ENCODE peak calls at places on chromosomes 12 and 14, in eight cellular contexts. L is cardiac fibroblast, K is PC-3, X is osteocyte, H is fibroblast of lung, C is glutamatergic neuron, E is body of pancreas, J is neural crest cell. I is an unnamed sample.

GRCh38 chr14:59585891-59586554 is 9.4 kb upstream of the CCDC175 start:
- DNase-seq in L (peak), K (peak), X (no peak), H (peak), C (no peak), E (no peak), J (no peak), I (no peak)

GRCh38 chr12:30450226-30450625 is 245.4 kb downstream of the IPO8 start:
- DNase-seq in L (peak), K (no peak), X (no peak), H (peak), C (no peak), E (no peak), J (no peak), I (no peak)

GRCh38 chr14:73209943-73210342 is 27.4 kb upstream of the PAPLN start:
- DNase-seq in L (peak), K (peak), X (no peak), H (peak), C (no peak), E (no peak), J (no peak), I (no peak)

GRCh38 chr14:72495668-72496067 is 398.2 kb downstream of the DPF3 start:
- DNase-seq in L (peak), K (peak), X (peak), H (peak), C (no peak), E (no peak), J (no peak), I (no peak)

GRCh38 chr14:69077841-69078240 is 75.1 kb downstream of the DCAF5 start:
- DNase-seq in L (peak), K (peak), X (no peak), H (peak), C (no peak), E (no peak), J (no peak), I (no peak)

GRCh38 chr14:58861546-58861945 is 223.8 kb downstream of the DACT1 start:
- DNase-seq in L (peak), K (no peak), X (no peak), H (peak), C (no peak), E (no peak), J (no peak), I (no peak)

GRCh38 chr14:21093769-21094681 is 4.4 kb downstream of the ZNF219 start:
- DNase-seq in L (no peak), K (no peak), X (no peak), H (no peak), C (peak), E (no peak), J (peak), I (no peak)

GRCh38 chr14:63896278-63896720 is 43.5 kb downstream of the SYNE2 start:
- DNase-seq in L (peak), K (peak), X (no peak), H (peak), C (no peak), E (peak), J (no peak), I (peak)

GRCh38 chr14:88354358-88354757 is 31.1 kb upstream of the SPATA7 start:
- DNase-seq in L (no peak), K (no peak), X (no peak), H (no peak), C (no peak), E (no peak), J (no peak), I (no peak)

GRCh38 chr12:6723607-6724408 is at the start of gene COPS7A:
- DNase-seq in L (peak), K (peak), X (peak), H (peak), C (peak), E (peak), J (peak), I (peak)

GRCh38 chr14:21107360-21107781 is 6.5 kb downstream of the TMEM253 start:
- DNase-seq in L (no peak), K (peak), X (no peak), H (peak), C (no peak), E (no peak), J (no peak), I (no peak)

GRCh38 chr14:87149583-87150354 is 843.2 kb downstream of the GALC start:
- DNase-seq in L (no peak), K (no peak), X (no peak), H (peak), C (no peak), E (no peak), J (no peak), I (no peak)

GRCh38 chr14:101109347-101109638 is 205.8 kb upstream of the RTL1 start:
- DNase-seq in L (no peak), K (no peak), X (peak), H (no peak), C (no peak), E (no peak), J (no peak), I (no peak)

GRCh38 chr14:56378474-56378873 is 201.1 kb upstream of the TMEM260 start:
- DNase-seq in L (peak), K (peak), X (no peak), H (peak), C (no peak), E (no peak), J (no peak), I (no peak)

GRCh38 chr12:42684171-42685071 is 94.9 kb upstream of the PRICKLE1 start:
- DNase-seq in L (peak), K (peak), X (no peak), H (peak), C (no peak), E (no peak), J (no peak), I (no peak)

GRCh38 chr14:87076146-87076545 is 916.8 kb downstream of the GALC start:
- DNase-seq in L (no peak), K (no peak), X (no peak), H (no peak), C (no peak), E (no peak), J (no peak), I (no peak)

GRCh38 chr12:46442239-46442638 is 69.7 kb upstream of the SLC38A2 start:
- DNase-seq in L (peak), K (peak), X (no peak), H (peak), C (no peak), E (no peak), J (no peak), I (no peak)

GRCh38 chr12:77161944-77162343 is 96.6 kb upstream of the E2F7 start:
- DNase-seq in L (no peak), K (no peak), X (no peak), H (no peak), C (peak), E (no peak), J (no peak), I (no peak)

GRCh38 chr12:42237052-42237852 is 796 bp downstream of the YAF2 start:
- DNase-seq in L (peak), K (peak), X (peak), H (peak), C (peak), E (peak), J (peak), I (peak)

GRCh38 chr12:79373896-79374499 is 316.8 kb downstream of the PAWR start:
- DNase-seq in L (peak), K (peak), X (no peak), H (peak), C (peak), E (no peak), J (peak), I (peak)

GRCh38 chr14:32121948-32122347 is 44.8 kb downstream of the ARHGAP5 start:
- DNase-seq in L (no peak), K (no peak), X (no peak), H (peak), C (no peak), E (no peak), J (no peak), I (no peak)

DNA sequence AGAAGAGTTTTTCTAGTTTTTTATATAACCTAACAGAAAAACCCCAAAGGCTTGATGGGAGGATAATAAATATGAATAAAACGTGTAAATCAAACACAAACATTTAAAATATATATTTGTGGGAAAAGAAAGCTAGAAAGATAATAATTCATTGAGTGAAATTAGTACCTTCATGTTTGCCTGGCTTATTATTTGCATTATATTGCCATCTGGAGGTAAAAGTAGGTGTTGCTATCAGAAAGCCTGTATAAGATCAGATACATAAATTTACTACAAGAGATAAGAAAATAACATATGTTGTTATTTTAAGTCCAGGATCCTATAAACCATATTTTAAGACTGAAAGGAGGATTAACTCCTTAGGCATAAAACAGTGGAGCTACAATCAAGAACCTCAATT is 77.7 kb downstream of the NTS start:
- DNase-seq in L (peak), K (peak), X (no peak), H (peak), C (no peak), E (no peak), J (no peak), I (no peak)
- TF ChIP-seq CTCF in L (peak), K (peak), X (peak), H (no peak), C (peak), E (peak), J (peak), I (peak)

GRCh38 chr14:74713395-74713735 is 421 bp downstream of the FCF1 start:
- DNase-seq in L (no peak), K (no peak), X (no peak), H (no peak), C (no peak), E (no peak), J (no peak), I (no peak)

GRCh38 chr14:74710477-74710876 is 2.4 kb downstream of the AREL1 start:
- DNase-seq in L (no peak), K (no peak), X (no peak), H (no peak), C (no peak), E (no peak), J (no peak), I (no peak)

DNA sequence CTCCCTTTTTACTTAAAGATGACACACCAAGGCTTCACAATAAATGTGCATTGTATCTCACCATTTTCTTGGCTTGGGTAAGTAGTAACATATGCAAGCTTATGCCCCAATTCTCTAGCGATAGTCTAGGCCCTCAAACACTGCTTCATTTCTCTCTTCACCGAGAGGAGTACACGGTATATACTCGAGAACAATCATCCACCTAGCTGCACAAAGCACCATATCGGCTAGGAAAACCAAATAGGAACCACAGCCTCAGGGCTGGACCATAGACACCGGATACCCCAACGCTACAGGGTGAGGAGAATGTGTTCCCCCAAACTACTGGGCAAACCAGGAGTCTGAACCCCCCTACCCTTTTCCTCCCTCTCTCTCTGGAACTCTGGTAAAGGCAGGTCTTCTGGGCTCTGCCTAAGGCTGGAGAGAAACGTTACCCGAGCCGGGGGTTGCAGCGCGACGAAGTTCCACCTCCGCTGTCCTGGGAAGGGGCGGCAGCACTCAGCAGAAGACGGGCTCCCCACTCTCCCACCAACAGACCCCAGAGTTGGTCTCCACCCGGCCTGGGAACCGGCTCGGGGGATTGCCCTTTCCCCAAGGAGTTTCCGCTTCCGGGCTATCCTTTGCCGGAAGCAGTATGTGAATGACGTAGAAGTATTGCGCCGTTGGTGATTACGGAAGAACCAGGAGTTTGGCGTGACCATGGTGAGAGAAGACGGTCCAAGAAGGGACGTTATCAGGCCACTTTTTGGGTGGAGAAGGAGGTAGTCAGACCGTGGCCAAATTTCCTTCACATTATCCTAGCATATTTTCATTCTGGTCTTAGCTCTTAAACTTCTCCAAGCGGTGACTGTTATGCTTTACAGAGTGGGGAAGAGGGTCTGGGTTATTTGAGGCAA is at the start of the genes AREL1 and FCF1:
- DNase-seq in L (peak), K (peak), X (peak), H (peak), C (peak), E (peak), J (peak), I (peak)
- TF ChIP-seq CTCF in L (no peak), K (no peak), X (no peak), H (no peak), C (no peak), E (no peak), J (no peak), I (no peak)

DNA sequence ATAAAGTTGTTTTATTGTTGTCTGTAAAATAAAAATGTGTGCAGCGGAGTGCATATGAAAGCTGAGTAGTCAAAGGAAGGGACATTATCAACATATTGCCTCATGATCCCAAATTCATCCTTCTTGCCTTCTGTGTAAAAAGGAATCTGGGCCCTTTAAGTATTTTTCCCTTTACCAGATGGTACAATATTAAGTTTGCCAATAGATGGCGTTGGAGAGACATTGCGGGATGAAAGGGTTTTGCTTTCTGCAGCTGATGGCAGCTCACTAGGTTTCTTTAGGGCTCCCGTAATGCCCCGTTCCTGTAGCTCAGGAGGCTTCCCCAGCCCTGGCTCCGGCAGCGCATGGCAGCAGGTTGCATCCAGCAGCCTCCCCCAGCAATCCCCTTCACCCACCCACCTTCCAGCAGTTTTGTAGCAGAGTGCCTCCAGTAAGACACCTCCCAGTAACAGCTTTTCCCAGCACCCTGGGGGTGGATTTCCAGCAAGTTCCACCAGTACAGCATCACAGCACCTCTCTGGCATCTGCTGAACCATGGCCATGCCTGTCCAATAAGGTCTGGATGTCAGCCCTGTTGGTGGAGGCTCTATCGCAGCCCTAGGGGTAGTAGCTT is 354.4 kb downstream of the MED13L start:
- DNase-seq in L (peak), K (peak), X (no peak), H (peak), C (no peak), E (no peak), J (no peak), I (no peak)
- TF ChIP-seq CTCF in L (peak), K (peak), X (no peak), H (peak), C (peak), E (no peak), J (peak), I (no peak)

DNA sequence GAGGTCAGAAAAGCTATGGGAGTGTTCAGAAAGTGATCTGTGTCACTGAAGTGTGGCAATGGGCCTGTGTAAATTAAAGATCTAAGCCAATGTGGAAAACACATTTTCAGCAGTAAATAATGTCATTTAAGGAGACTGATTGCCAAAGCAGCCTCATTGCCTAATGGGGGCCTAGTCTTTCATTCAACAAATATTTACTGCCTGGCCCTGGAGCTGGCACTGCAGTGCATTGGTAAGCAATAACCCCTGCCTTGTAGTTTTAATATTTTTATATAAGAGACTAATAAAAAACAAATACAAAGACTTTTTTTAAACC is 326.6 kb downstream of the BTG1 start:
- DNase-seq in L (peak), K (no peak), X (no peak), H (peak), C (no peak), E (peak), J (no peak), I (no peak)
- TF ChIP-seq CTCF in L (no peak), K (no peak), X (no peak), H (no peak), C (no peak), E (no peak), J (no peak), I (no peak)

GRCh38 chr12:111166779-111167540 is 201.9 kb downstream of the PHETA1 start:
- DNase-seq in L (peak), K (no peak), X (no peak), H (no peak), C (no peak), E (no peak), J (no peak), I (no peak)

GRCh38 chr12:111171334-111171733 is 197.6 kb downstream of the PHETA1 start:
- DNase-seq in L (no peak), K (no peak), X (no peak), H (no peak), C (no peak), E (no peak), J (no peak), I (no peak)

GRCh38 chr12:111168009-111168786 is 200.7 kb downstream of the PHETA1 start:
- DNase-seq in L (no peak), K (no peak), X (no peak), H (no peak), C (no peak), E (no peak), J (no peak), I (no peak)

GRCh38 chr12:111170559-111170958 is 198.3 kb downstream of the PHETA1 start:
- DNase-seq in L (no peak), K (no peak), X (no peak), H (no peak), C (no peak), E (no peak), J (no peak), I (no peak)

GRCh38 chr12:111169032-111169431 is 199.9 kb downstream of the PHETA1 start:
- DNase-seq in L (no peak), K (no peak), X (no peak), H (no peak), C (no peak), E (no peak), J (no peak), I (no peak)
- TF ChIP-seq CTCF in L (no peak), K (no peak), X (no peak), H (no peak), C (no peak), E (no peak), J (no peak), I (no peak)

GRCh38 chr12:65689508-65689907 is 134.8 kb upstream of the HMGA2 start:
- DNase-seq in L (no peak), K (no peak), X (no peak), H (no peak), C (no peak), E (no peak), J (no peak), I (no peak)

GRCh38 chr12:65682145-65682544 is 142.1 kb upstream of the HMGA2 start:
- DNase-seq in L (no peak), K (no peak), X (no peak), H (no peak), C (no peak), E (no peak), J (no peak), I (no peak)

GRCh38 chr12:65684906-65685305 is 139.4 kb upstream of the HMGA2 start:
- DNase-seq in L (no peak), K (no peak), X (no peak), H (no peak), C (no peak), E (no peak), J (no peak), I (no peak)

GRCh38 chr12:65681226-65681625 is 143.1 kb upstream of the HMGA2 start:
- DNase-seq in L (no peak), K (no peak), X (no peak), H (no peak), C (no peak), E (no peak), J (no peak), I (no peak)

DNA sequence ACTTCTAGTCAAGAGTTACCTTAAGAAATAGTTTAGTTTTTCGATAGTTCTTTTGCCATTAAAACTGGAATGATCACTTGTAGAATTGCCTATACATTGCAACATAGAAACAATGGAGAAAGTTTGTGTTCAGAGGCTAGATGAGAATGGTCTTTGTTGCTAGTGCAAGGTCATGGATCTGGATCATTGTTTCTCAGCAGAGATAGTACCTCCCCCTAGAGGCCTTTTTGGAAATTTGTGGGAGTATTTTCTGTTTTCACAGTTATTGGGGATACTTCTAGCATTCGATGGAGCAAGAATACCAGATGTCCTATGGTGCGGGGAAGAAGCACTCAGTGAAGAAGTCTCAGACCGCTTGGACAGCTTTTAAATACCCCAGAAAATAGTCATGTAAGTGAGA is 138.8 kb upstream of the HMGA2 start:
- DNase-seq in L (peak), K (peak), X (no peak), H (peak), C (no peak), E (no peak), J (no peak), I (no peak)
- TF ChIP-seq CTCF in L (peak), K (peak), X (peak), H (peak), C (peak), E (peak), J (peak), I (no peak)

GRCh38 chr14:95021588-95021987 is 135.7 kb downstream of the DICER1 start:
- DNase-seq in L (no peak), K (no peak), X (no peak), H (no peak), C (no peak), E (no peak), J (no peak), I (no peak)
- TF ChIP-seq CTCF in L (no peak), K (no peak), X (no peak), H (no peak), C (no peak), E (no peak), J (no peak), I (no peak)

GRCh38 chr14:76810525-76810924 is 2.2 kb downstream of the ANGEL1 start:
- DNase-seq in L (no peak), K (no peak), X (no peak), H (no peak), C (no peak), E (no peak), J (no peak), I (no peak)

GRCh38 chr14:76811561-76811960 is 1.1 kb downstream of the ANGEL1 start:
- DNase-seq in L (no peak), K (no peak), X (no peak), H (no peak), C (no peak), E (no peak), J (no peak), I (no peak)

GRCh38 chr14:76812422-76813383 is at the start of gene ANGEL1:
- DNase-seq in L (peak), K (peak), X (peak), H (peak), C (peak), E (peak), J (peak), I (peak)

GRCh38 chr14:76812093-76812421 is 625 bp downstream of the ANGEL1 start:
- DNase-seq in L (no peak), K (peak), X (no peak), H (no peak), C (no peak), E (no peak), J (no peak), I (no peak)

GRCh38 chr14:76810953-76811400 is 1.7 kb downstream of the ANGEL1 start:
- DNase-seq in L (peak), K (peak), X (no peak), H (peak), C (no peak), E (peak), J (no peak), I (no peak)
- TF ChIP-seq CTCF in L (peak), K (peak), X (peak), H (peak), C (no peak), E (peak), J (peak), I (no peak)

I was measured in mesothelial cell of epicardium.